ENCODE peak calls at places on chromosomes 16 and 17, in five cellular contexts. X, F, M, Z and U are unnamed samples.

GRCh38 chr17:39867891-39868553 is at the start of gene ZPBP2:
- DNase-seq in X (no peak), F (no peak), M (no peak), Z (no peak), U (no peak)

GRCh38 chr17:58401287-58401686 is 16.0 kb downstream of the RNF43 start:
- DNase-seq in X (no peak), M (no peak), Z (no peak), F (no peak), U (no peak)

GRCh38 chr16:977096-977701 is 4.4 kb upstream of the SOX8 start:
- DNase-seq in M (no peak), X (no peak), Z (no peak), F (peak; percentile 58), U (no peak)

GRCh38 chr17:77495575-77495974 is 354.8 kb downstream of the SEC14L1 start:
- DNase-seq in F (no peak), Z (no peak), M (no peak), X (no peak), U (no peak)

GRCh38 chr17:39612935-39613465 is 5.3 kb upstream of the NEUROD2 start:
- DNase-seq in M (no peak), Z (no peak), X (no peak), F (no peak), U (no peak)

GRCh38 chr16:86158688-86159360 is 259.9 kb downstream of the IRF8 start:
- DNase-seq in M (peak; percentile 26), F (no peak), Z (no peak), X (no peak), U (no peak)

GRCh38 chr16:4701791-4702465 is 8.6 kb downstream of the NUDT16L1 start:
- DNase-seq in Z (no peak), X (no peak), M (no peak), F (no peak), U (no peak)

GRCh38 chr17:82848022-82848592 is 8.3 kb upstream of the ZNF750 start:
- DNase-seq in Z (no peak), F (no peak), X (peak; percentile 47), M (peak; percentile 82), U (peak; percentile 60)

GRCh38 chr17:68204736-68205135 is 43.1 kb upstream of the AMZ2 start:
- DNase-seq in Z (peak; percentile 38), X (no peak), M (no peak), F (no peak), U (no peak)

GRCh38 chr17:38885728-38886642 is 16.1 kb downstream of the LASP1 start:
- DNase-seq in M (peak; percentile 59), F (no peak), X (no peak), Z (no peak), U (no peak)

GRCh38 chr16:85395913-85396878 is 216.9 kb upstream of the GSE1 start:
- DNase-seq in M (peak; percentile 34), F (no peak), Z (no peak), X (no peak), U (peak; percentile 38)

GRCh38 chr16:86580063-86580797 is 1.9 kb downstream of the FOXL1 start:
- DNase-seq in Z (no peak), F (no peak), X (no peak), M (peak; percentile 69), U (no peak)

GRCh38 chr17:2780931-2781454 is 15.2 kb upstream of the RAP1GAP2 start:
- DNase-seq in M (no peak), F (no peak), Z (no peak), X (no peak), U (no peak)

GRCh38 chr17:63919311-63919723 is 678 bp upstream of the GH1 start:
- DNase-seq in X (peak; percentile 15), Z (peak; percentile 92), M (peak; percentile 49), F (peak; percentile 28), U (no peak)

DNA sequence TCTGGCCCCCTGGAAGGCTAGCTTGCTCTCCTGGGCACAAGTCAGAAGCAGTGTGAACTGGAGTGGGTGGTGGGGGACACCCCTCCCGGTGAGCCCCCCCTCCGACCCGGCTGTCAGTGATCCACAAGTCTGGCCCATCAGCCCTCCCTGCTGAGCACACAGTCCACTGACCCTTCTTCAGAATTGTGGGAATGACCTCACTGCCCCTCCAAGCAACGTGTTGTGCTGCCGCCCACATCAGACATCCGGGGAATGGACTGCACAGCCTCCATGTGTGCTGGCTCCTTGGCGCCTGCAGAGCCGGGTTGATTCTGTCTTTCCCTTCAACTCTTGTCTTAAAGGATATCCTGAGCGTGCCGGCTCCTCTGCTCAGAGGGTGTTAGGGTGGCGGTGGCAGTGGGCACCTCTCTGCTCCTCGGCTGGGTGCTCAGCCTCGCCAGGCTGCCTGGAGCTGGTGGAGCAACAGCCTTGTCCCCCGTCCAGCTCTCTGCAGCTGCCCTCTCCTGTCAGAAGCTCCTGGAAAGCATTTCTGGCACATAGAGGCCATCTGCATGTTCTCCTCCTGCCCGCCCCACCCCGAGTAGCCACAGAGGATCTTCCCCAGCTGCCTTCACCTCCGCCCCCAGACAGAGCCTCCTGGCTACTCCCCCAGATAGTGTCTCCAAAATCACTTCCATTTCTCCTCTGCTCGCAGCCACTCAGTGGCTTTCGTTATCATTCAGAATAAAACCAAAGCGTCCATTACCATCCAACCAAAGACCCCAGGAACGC is 19.8 kb downstream of the NPTX1 start:
- DNase-seq in F (no peak), X (no peak), Z (no peak), M (peak; percentile 21), U (peak; percentile 26)
- H3K4me3 ChIP-seq in F (no peak overlapping the region), X (no peak overlapping the region), Z (no peak overlapping the region), M (no peak overlapping the region), U (no peak overlapping the region)

DNA sequence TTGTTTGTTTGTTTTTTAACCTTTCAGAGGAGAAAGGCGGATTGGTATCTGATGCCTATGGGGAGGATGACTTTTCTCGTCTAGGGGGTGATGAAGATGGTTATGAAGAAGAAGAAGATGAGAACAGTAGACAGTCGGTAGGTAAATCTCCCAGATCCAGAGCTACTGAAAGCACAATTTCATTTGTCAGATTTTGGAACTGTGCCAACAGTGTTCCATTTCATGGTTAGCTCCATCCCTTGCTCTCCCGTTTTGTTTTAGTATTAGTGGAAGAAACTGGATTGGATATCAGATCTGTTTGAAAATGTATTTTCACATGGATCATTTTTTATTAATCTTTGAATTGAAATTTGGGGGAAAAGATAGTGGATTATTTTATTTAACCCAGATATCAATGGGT is 1.4 kb downstream of the SAP30BP start:
- DNase-seq in M (no peak), X (no peak), Z (no peak), F (no peak), U (no peak)
- H3K4me3 ChIP-seq in M (peak overlapping the region; percentile 98), X (peak overlapping the region; percentile 100), Z (peak overlapping the region; percentile 72), F (peak overlapping the region; percentile 88), U (no peak overlapping the region)

DNA sequence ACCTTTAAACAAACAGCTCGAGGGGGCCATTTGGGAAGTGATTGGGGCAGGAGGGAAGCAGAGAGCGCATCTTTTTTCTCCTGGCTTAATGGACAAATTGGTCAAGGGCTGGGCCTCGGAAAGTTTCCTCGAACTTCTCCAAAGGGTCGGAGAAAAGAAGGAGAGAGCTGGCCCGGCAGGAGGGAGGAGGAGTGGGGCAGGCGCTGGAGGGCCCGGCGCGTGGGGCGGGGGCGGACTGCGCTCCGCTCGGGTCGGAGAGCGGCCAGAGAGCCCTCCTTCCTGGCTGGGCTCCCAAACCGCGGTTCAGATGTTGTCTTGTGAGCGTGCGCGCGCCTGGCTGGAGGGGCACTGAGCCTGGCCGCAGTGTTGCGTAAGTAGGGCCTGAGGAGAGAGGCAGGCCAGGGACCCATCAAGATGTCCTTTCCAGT is 1.2 kb downstream of the MMP2 start:
- DNase-seq in F (peak; percentile 18), Z (no peak), X (peak; percentile 84), M (peak; percentile 95), U (peak; percentile 83)
- H3K4me3 ChIP-seq in F (peak overlapping the region; percentile 43), Z (peak overlapping the region; percentile 60), X (peak overlapping the region; percentile 94), M (peak overlapping the region; percentile 92), U (peak overlapping the region; percentile 89)

DNA sequence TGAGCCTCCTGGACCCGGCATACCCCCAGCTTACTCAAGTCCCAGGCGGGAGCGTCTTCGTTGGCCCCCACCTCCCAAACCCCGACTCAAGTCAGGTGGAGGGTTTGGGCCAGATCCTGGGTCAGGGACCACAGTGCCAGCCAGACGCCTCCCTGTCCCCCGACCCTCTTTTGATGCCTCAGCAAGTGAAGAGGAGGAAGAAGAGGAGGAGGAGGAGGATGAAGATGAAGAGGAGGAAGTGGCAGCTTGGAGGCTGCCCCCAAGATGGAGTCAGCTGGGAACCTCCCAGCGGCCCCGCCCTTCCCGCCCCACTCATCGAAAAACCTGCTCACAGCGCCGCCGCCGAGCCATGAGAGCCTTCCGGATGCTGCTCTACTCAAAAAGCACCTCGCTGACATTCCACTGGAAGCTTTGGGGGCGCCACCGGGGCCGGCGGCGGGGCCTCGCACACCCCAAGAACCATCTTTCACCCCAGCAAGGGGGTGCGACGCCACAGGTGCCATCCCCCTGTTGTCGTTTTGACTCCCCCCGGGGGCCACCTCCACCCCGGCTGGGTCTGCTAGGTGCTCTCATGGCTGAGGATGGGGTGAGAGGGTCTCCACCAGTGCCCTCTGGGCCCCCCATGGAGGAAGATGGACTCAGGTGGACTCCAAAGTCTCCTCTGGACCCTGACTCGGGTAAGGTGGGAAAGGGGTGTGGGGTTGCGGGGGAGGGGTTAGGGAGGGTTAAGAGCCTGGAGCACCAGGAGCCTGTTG is 1.6 kb downstream of the SENP3 start:
- DNase-seq in X (no peak), M (no peak), Z (no peak), F (no peak), U (no peak)
- H3K4me3 ChIP-seq in X (peak overlapping the region; percentile 82), M (peak overlapping the region; percentile 87), Z (peak overlapping the region; percentile 77), F (no peak overlapping the region), U (peak overlapping the region; percentile 87)

DNA sequence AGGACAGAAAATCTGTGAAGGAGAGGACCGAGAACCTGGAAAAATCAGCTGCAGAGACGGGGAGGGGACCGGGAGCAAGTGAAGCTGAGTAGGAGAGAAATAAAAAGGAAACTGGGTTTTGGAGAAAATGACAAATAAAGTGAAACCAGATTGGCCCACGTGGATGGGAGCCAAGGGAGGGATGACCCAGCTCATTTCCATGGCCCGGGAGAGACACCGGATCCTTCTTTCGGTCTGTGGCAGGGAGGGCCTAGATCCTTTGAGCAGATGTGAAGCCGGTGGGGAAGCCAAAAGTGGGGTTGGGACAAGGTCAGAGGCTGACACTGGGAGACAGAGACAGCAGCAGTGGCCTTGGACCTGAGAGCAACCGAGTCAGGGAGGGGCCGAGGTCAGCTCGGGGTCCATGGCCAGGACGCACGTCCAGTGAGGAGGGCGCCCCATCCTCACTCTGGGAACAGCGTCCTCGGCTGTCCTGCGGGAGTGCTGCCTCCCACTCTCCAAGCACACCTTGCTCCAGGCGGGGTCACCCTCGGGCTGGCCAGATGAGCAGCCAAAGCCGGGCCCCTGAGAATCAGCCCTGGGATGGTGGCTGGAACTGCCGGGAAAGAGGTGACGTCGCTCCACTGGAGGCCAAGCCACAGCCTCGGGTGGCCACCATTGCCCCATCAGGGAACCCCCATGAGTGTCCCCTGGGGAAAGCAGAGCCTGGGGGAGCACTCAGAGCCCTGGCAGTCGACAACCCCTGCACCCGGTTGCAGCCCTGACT is 50.8 kb upstream of the CDR2 start:
- DNase-seq in X (no peak), Z (no peak), F (no peak), M (peak; percentile 34), U (no peak)
- H3K4me3 ChIP-seq in X (no peak overlapping the region), Z (no peak overlapping the region), F (peak overlapping the region; percentile 1), M (peak overlapping the region; percentile 24), U (no peak overlapping the region)

GRCh38 chr17:42459983-42460300 is 1.3 kb downstream of the ATP6V0A1 start:
- DNase-seq in Z (no peak), M (peak; percentile 58), X (no peak), F (no peak), U (no peak)
- H3K4me3 ChIP-seq in Z (peak overlapping the region; percentile 83), M (peak overlapping the region; percentile 80), X (peak overlapping the region; percentile 84), F (peak overlapping the region; percentile 56), U (peak overlapping the region; percentile 67)

DNA sequence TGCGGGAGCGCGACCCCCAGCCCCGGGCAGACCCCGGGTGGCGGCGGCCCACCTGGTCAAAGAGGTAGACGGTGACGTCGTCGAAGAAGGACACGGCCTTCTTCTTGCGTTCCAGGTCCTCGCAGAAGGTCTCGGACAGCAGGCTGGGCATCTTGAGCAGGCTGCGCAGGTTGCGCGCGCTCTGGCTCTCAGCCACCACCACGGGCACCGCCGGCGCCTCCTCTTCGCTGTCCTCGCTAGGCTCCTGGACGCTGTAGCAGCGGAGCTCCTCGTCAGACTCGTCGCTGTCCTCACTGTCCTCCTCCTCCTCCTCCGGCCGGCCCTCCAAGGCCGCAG is 45.2 kb upstream of the PVALEF start:
- DNase-seq in Z (no peak), M (no peak), X (no peak), F (no peak), U (no peak)
- H3K4me3 ChIP-seq in Z (peak overlapping the region; percentile 56), M (no peak overlapping the region), X (no peak overlapping the region), F (no peak overlapping the region), U (peak overlapping the region; percentile 60)